ENCODE peak calls at places on chromosome 21, in six cellular contexts. M, V, Q, U, A and J are unnamed samples.
A peak's percentile ranks its signal among the peaks of the same experiment; 100 is the strongest.

GRCh38 chr21:41065539-41065938 is 102.4 kb upstream of the BACE2 start:
- DNase-seq in V (peak; percentile 58), Q (peak; percentile 30), A (no peak), M (no peak), U (no peak), J (no peak)

GRCh38 chr21:29477941-29478340 is 179.2 kb downstream of the BACH1 start:
- DNase-seq in V (peak; percentile 62), Q (peak; percentile 30), U (no peak), M (no peak), A (no peak), J (peak; percentile 71)

GRCh38 chr21:41771625-41771945 is 4.7 kb upstream of the RIPK4 start:
- DNase-seq in A (no peak), M (no peak), V (no peak), U (no peak), Q (no peak), J (no peak)

GRCh38 chr21:20728691-20729090 is 269.5 kb upstream of the NCAM2 start:
- DNase-seq in Q (no peak), M (peak; percentile 45), V (no peak), A (no peak), U (no peak), J (no peak)

GRCh38 chr21:42162831-42163510 is 56.0 kb upstream of the ABCG1 start:
- DNase-seq in Q (no peak), A (no peak), U (no peak), M (no peak), V (no peak), J (no peak)

GRCh38 chr21:24938592-24938991 is 668.7 kb downstream of the MRPL39 start:
- DNase-seq in M (no peak), A (no peak), U (no peak), Q (no peak), V (no peak), J (no peak)

GRCh38 chr21:37580690-37581089 is 214.1 kb downstream of the DYRK1A start:
- DNase-seq in Q (no peak), A (no peak), U (no peak), M (no peak), V (no peak), J (no peak)

GRCh38 chr21:42737969-42738590 is 84.7 kb downstream of the PDE9A start:
- DNase-seq in V (no peak), A (no peak), Q (peak; percentile 30), U (peak; percentile 67), M (peak; percentile 76), J (peak; percentile 18)

GRCh38 chr21:41923641-41924342 is 30.0 kb downstream of the C2CD2 start:
- DNase-seq in Q (peak; percentile 25), A (no peak), M (no peak), V (peak; percentile 56), U (no peak), J (peak; percentile 83)

GRCh38 chr21:41361786-41362604 is at the start of gene MX2:
- DNase-seq in U (peak; percentile 81), M (peak; percentile 66), V (peak; percentile 92), A (no peak), Q (peak; percentile 93), J (peak; percentile 79)

GRCh38 chr21:25298512-25299491 is 308.5 kb downstream of the MRPL39 start:
- DNase-seq in Q (no peak), A (no peak), M (no peak), U (no peak), V (no peak), J (no peak)

GRCh38 chr21:25515484-25516405 is 91.5 kb downstream of the MRPL39 start:
- DNase-seq in U (no peak), A (peak; percentile 21), V (peak; percentile 10), M (no peak), Q (no peak), J (peak; percentile 63)

DNA sequence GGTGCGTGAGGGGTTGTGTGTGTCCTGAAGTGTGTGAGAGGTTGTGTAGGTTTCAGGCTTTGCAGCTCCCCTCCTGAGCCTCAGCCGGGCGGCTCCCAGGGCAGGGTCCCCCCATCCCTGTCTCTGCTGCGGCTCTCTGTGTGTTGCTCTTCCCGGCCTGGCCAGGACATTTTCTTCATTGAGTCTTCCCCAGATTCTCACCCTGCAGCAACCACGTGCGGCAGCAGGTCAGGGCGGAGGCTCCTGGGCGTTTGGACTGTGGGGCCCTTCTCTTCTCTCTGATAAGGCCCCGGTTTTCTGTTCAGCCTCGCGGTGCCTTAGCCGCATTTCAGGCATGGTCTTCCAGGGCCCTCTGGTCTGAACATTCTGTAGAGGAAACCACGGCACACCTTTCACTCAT is 1.8 kb upstream of the TCP10L start:
- DNase-seq in U (no peak), Q (no peak), M (no peak), V (no peak), A (no peak), J (no peak)
- TF ChIP-seq CTCF in U (no peak), Q (no peak), M (no peak), V (no peak), A (no peak), J (no peak)

GRCh38 chr21:44018127-44018526 is 6.0 kb downstream of the TRAPPC10 start:
- DNase-seq in A (no peak), M (no peak), Q (no peak), U (no peak), V (no peak), J (no peak)

GRCh38 chr21:44021064-44021463 is 9.0 kb downstream of the TRAPPC10 start:
- DNase-seq in U (no peak), M (no peak), Q (no peak), V (no peak), A (no peak), J (no peak)

GRCh38 chr21:44018813-44019567 is 6.9 kb downstream of the TRAPPC10 start:
- DNase-seq in V (no peak), U (no peak), M (no peak), A (no peak), Q (no peak), J (no peak)

GRCh38 chr21:44019568-44019958 is 7.5 kb downstream of the TRAPPC10 start:
- DNase-seq in A (no peak), V (no peak), U (no peak), M (no peak), Q (no peak), J (no peak)

DNA sequence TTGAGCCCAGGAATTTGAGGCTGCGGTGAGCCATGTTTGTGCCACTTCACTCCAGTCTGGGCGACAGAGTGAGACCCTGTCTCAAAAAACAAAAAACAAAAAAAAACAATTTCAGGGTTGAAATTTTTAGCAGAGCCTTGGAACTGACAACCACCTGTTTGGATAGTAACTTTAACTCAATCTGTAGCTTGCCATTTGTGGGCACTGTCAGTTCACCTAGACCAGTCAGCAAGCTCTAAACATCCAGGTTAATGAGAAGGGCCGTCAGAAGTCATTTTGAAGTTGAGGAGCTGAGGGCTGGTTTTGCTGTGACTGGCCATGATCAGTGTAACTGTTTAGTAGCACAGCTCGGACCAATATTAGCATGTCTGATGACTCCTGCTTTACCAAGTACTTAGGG is 8.4 kb downstream of the TRAPPC10 start:
- DNase-seq in A (no peak), M (no peak), U (no peak), V (no peak), Q (no peak), J (no peak)
- H3K4me3 ChIP-seq in A (no peak overlapping the region), M (no peak overlapping the region), U (no peak overlapping the region), V (no peak overlapping the region), Q (no peak overlapping the region), J (no peak overlapping the region)

GRCh38 chr21:15682977-15683376 is 46.8 kb upstream of the USP25 start:
- DNase-seq in Q (peak; percentile 58), U (no peak), V (peak; percentile 56), A (no peak), M (no peak), J (peak; percentile 71)

GRCh38 chr21:15682182-15682895 is 47.4 kb upstream of the USP25 start:
- DNase-seq in M (no peak), Q (peak; percentile 87), U (no peak), V (peak; percentile 78), A (no peak), J (peak; percentile 64)

GRCh38 chr21:15679630-15680029 is 50.2 kb upstream of the USP25 start:
- DNase-seq in M (no peak), Q (no peak), V (no peak), A (peak; percentile 29), U (no peak), J (no peak)
- TF ChIP-seq CTCF in M (no peak), Q (no peak), V (no peak), A (peak; percentile 58), U (no peak), J (no peak)

GRCh38 chr21:18245493-18245967 is 897 bp downstream of the CHODL start:
- DNase-seq in V (no peak), A (no peak), Q (no peak), M (no peak), U (no peak), J (no peak)
- H3K4me3 ChIP-seq in V (no peak overlapping the region), A (peak overlapping the region; percentile 69), Q (peak overlapping the region; percentile 21), M (no peak overlapping the region), U (peak overlapping the region; percentile 51), J (no peak overlapping the region)

DNA sequence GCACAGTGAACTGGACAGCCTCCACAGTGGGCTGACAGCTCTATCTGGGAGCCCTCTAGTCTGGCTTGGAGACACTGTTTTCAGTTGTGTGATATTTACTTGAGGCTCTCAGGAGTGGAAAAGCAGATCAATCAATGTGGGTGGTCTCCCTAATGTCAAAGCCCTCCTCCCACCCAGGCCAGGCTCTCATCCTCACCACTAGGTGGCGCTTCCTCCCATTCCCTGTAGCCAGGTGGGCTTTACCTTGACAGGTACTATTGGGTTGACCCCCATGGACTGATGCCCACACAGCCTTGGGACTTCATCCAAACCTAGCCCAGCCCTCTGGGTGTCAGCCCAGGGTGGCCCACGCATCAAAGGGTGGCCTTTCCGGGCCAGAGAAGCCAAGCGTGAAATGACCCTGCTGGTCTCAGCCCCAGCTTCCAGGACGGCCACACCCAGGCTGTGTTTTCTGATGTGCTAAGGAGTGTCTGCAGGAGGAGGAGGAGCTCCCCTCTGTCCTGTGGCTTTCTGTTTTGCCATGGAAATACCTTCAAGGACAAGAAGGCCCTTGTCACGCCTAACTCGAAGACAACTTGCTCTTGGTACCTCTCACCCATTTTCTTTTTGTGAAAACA is 54.0 kb downstream of the CLIC6 start:
- DNase-seq in V (no peak), U (no peak), A (peak; percentile 83), Q (no peak), M (peak; percentile 34), J (no peak)
- TF ChIP-seq CTCF in V (peak; percentile 33), U (peak; percentile 32), A (peak; percentile 87), Q (peak; percentile 53), M (peak; percentile 20), J (peak; percentile 41)

GRCh38 chr21:45768011-45768740 is 124.7 kb downstream of the PCBP3 start:
- DNase-seq in A (no peak), V (peak; percentile 41), Q (peak; percentile 54), M (no peak), U (no peak), J (peak; percentile 58)

GRCh38 chr21:45766055-45766454 is 122.5 kb downstream of the PCBP3 start:
- DNase-seq in A (no peak), V (no peak), Q (no peak), M (no peak), U (no peak), J (no peak)

GRCh38 chr21:45765375-45765774 is 121.8 kb downstream of the PCBP3 start:
- DNase-seq in V (no peak), U (no peak), Q (no peak), A (no peak), M (no peak), J (no peak)

GRCh38 chr21:45767071-45768006 is 123.8 kb downstream of the PCBP3 start:
- DNase-seq in A (no peak), Q (peak; percentile 33), M (no peak), V (peak; percentile 40), U (no peak), J (peak; percentile 28)

GRCh38 chr21:45766501-45766900 is 123.0 kb downstream of the PCBP3 start:
- DNase-seq in V (no peak), U (no peak), Q (no peak), M (no peak), A (no peak), J (no peak)
- H3K4me3 ChIP-seq in V (no peak overlapping the region), U (no peak overlapping the region), Q (no peak overlapping the region), M (no peak overlapping the region), A (no peak overlapping the region), J (no peak overlapping the region)